ENCODE peak calls at places on chromosome 7, in five cellular contexts. E, Q, R, F and C are unnamed samples.

GRCh38 chr7:150368098-150368883 is at the start of gene REPIN1:
- DNase-seq in R (peak; percentile 79), Q (no peak), E (peak; percentile 72), F (peak; percentile 96), C (peak; percentile 63)

GRCh38 chr7:108570146-108570755 is 577 bp downstream of the DNAJB9 start:
- DNase-seq in F (peak; percentile 37), E (no peak), R (peak; percentile 40), Q (peak; percentile 68), C (peak; percentile 17)

GRCh38 chr7:119377-120163 is 72.8 kb upstream of the FAM20C start:
- DNase-seq in Q (no peak), R (no peak), F (no peak), E (no peak), C (no peak)

GRCh38 chr7:23055582-23056178 is 41.8 kb upstream of the HYCC1 start:
- DNase-seq in E (no peak), F (peak; percentile 45), Q (peak; percentile 57), R (peak; percentile 77), C (no peak)

GRCh38 chr7:134845461-134845860 is 66.0 kb downstream of the CALD1 start:
- DNase-seq in E (no peak), R (no peak), F (no peak), Q (peak; percentile 73), C (no peak)

GRCh38 chr7:50544992-50545391 is 20.2 kb downstream of the DDC start:
- DNase-seq in E (no peak), F (no peak), R (no peak), Q (no peak), C (no peak)

GRCh38 chr7:582081-582835 is 62.6 kb upstream of the PDGFA start:
- DNase-seq in E (no peak), R (no peak), F (no peak), Q (no peak), C (no peak)

GRCh38 chr7:70587739-70588138 is 544.2 kb upstream of the GALNT17 start:
- DNase-seq in R (no peak), E (no peak), Q (no peak), F (no peak), C (no peak)

GRCh38 chr7:2510909-2511768 is 8.4 kb upstream of the LFNG start:
- DNase-seq in F (no peak), R (no peak), Q (no peak), E (no peak), C (no peak)

GRCh38 chr7:44881610-44882009 is 3.7 kb downstream of the PURB start:
- DNase-seq in F (no peak), R (peak; percentile 88), E (no peak), Q (peak; percentile 43), C (no peak)

GRCh38 chr7:133669061-133669455 is 416.2 kb downstream of the EXOC4 start:
- DNase-seq in Q (no peak), F (no peak), E (no peak), R (no peak), C (no peak)

DNA sequence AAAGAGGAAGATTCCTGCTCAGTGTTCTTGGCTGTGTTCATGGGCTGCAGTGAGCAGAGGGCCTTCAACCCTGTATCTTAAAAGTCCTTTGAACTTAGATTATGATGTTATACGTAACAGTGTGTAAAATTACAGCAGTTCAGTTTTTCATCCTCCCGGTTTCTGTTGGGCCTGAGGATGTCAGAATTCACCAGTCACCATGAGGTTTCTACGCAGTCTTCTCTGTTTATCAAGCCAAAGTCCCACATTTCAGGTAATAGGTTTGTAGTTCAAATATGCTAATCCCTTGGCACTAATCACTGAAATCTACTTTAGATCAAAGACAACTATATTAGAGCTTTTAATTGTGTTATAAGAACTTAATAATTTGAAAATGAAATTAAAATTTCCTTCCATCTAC is 24.9 kb downstream of the PLEKHA8 start:
- DNase-seq in Q (no peak), E (no peak), F (no peak), R (no peak), C (no peak)
- H3K9me3 ChIP-seq in Q (no peaks in the 10 kb centered on the region), E (no peaks in the 10 kb centered on the region), F (no peaks in the 10 kb centered on the region), R (no peaks in the 10 kb centered on the region), C (no peaks in the 10 kb centered on the region)

GRCh38 chr7:157577061-157577460 is 240.3 kb downstream of the DNAJB6 start:
- DNase-seq in R (no peak), Q (no peak), E (no peak), F (no peak), C (no peak)

GRCh38 chr7:157577796-157578339 is 241.1 kb downstream of the DNAJB6 start:
- DNase-seq in F (no peak), Q (no peak), R (no peak), E (no peak), C (no peak)

GRCh38 chr7:157581740-157582139 is 244.9 kb downstream of the DNAJB6 start:
- DNase-seq in F (no peak), R (no peak), E (no peak), Q (no peak), C (no peak)

GRCh38 chr7:157579425-157579824 is 242.6 kb downstream of the DNAJB6 start:
- DNase-seq in F (no peak), E (no peak), Q (no peak), R (no peak), C (no peak)

DNA sequence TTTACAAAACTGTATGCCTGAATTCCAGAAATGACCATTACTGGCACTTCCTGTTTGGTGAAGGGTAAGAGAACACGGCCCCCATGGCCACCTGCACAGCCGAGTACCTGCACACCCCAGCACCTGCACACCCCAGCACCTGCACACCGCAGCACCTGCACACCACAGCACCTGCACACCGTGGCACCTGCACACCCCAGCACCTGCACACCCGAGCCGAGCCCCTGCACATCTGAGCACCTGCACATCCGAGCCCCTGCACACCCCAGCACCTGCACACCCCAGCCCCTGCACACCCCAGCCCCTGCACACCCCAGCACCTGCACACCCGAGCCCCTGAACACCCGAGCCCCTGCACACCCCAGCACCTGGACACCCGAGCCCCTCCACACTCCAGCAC is 243.5 kb downstream of the DNAJB6 start:
- DNase-seq in Q (no peak), R (no peak), F (no peak), E (no peak), C (no peak)
- H3K9me3 ChIP-seq in Q (peaks cover 13% of the 10 kb centered on the region), R (peaks cover 36% of the 10 kb centered on the region), F (no peaks in the 10 kb centered on the region), E (no peaks in the 10 kb centered on the region), C (no peaks in the 10 kb centered on the region)

DNA sequence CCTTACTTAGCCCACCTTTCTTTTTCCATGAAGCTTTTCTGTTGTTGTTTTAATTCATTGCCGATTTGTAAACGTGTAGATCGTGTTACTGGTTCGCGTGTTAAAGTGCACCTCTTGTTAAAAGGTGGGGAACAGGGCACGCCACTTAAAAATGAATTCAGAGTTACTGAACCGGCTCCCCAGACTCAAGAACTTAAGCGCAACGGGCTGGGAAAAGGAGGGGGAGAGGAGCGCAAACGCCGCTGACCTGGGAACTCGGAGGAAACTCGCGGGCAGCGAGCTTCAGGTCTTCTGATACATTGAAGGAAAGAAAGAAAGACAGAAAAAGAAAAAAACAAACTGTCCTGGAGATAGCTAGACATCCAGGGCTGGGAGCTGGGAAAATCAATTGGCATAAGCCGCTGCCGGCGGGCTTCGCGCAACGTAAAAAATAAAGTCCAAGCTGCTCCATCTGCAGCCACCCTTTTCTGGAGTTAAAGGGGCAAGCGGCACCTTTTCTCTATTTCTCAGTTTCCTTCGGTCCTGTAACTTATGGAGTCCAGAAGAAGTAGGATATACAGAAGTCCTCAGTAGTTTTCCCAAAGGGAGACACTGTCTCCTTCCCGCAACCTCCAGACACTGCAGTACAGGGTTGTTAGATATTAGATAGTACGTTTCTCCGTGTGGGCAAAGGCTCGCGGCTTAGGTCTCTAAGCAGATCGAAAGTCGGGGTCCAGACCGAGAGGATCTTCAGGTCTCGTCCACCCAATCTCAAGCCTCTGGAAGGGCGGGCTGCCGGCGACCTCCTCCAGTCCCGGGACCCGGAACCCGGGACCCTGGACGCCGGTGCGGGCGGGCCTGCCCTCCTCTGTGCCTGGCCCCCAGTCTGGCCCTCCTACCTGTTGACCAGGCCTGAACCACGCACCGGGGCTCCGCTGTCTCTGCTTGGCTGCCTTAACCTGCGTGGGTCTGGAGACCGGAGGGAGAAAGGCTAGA is 1.8 kb upstream of the DLX6 start:
- DNase-seq in F (no peak), E (no peak), Q (no peak), R (no peak), C (no peak)
- H3K9me3 ChIP-seq in F (no peaks in the 10 kb centered on the region), E (no peaks in the 10 kb centered on the region), Q (peaks cover 5% of the 10 kb centered on the region), R (peaks cover 3% of the 10 kb centered on the region), C (peaks cover 8% of the 10 kb centered on the region)

DNA sequence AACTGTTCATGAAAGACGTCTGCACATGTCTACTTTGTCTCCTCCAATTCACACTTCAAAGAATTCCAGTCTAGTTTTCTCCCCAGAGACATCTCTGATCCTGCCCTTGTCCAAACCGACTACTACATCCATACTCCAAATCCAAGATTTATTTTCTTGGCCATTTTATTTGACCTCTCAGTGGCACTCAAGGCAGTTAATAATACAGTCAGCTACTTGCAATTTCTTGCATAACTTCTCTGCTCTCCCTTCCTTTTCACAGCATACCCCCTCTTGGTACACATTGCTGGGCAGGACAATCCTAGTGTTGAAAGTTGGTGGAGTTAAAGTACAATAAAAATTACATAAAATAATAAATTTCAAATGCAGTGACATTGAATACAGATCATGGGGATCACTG is 170.9 kb upstream of the INHBA start:
- DNase-seq in R (no peak), Q (no peak), F (no peak), E (no peak), C (no peak)
- H3K9me3 ChIP-seq in R (no peaks in the 10 kb centered on the region), Q (no peaks in the 10 kb centered on the region), F (no peaks in the 10 kb centered on the region), E (no peaks in the 10 kb centered on the region), C (no peaks in the 10 kb centered on the region)

GRCh38 chr7:158286210-158286609 is 301.4 kb downstream of the PTPRN2 start:
- DNase-seq in R (no peak), E (no peak), Q (no peak), F (no peak), C (no peak)

GRCh38 chr7:158284121-158284520 is 303.5 kb downstream of the PTPRN2 start:
- DNase-seq in F (no peak), Q (no peak), R (no peak), E (no peak), C (no peak)

GRCh38 chr7:158285383-158285770 is 302.2 kb downstream of the PTPRN2 start:
- DNase-seq in Q (no peak), R (no peak), F (no peak), E (no peak), C (no peak)

GRCh38 chr7:158283016-158283974 is 304.3 kb downstream of the PTPRN2 start:
- DNase-seq in F (no peak), Q (no peak), E (no peak), R (no peak), C (no peak)

DNA sequence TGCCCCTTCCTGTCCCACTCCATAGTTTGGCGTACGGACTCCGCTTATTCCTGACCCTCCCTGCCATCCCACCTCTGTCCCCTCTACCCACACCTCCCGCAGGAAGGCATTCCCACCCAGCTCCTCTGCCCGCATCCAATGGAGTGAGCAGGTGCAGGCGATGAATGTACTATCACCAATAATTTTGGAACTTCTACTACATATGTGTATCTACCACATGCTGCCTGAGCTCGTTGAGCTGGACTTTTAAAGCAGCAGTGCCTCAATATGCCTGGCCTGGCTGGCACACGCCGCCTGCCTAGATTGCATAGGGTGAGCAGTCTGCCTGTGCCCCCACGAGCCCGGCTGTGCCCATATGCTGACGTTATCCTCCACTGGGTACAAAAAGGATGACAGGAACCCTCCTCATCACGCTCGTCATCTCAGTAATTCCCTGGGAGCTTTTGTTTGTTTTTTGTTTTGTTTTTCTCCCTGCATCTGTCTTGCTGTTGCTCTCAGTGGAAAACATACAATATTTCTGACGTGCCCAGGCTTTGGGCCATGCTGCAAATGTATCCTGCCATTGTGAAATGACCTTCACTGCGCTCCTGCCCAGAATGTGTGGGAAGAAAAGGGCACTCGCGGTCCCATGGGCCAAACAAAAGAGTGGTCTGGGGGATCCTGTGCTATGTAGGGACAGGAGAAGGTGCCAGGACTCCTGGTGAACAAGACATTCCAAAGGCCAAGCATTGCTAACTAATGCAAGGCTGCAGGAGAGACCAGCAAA is 302.8 kb downstream of the PTPRN2 start:
- DNase-seq in R (no peak), Q (no peak), F (no peak), E (no peak), C (no peak)
- H3K9me3 ChIP-seq in R (peaks cover 44% of the 10 kb centered on the region), Q (peaks cover 33% of the 10 kb centered on the region), F (no peaks in the 10 kb centered on the region), E (no peaks in the 10 kb centered on the region), C (no peaks in the 10 kb centered on the region)

GRCh38 chr7:157619753-157620525 is 283.1 kb downstream of the DNAJB6 start:
- DNase-seq in Q (no peak), E (no peak), F (no peak), R (no peak), C (no peak)
- H3K9me3 ChIP-seq in Q (peaks cover 35% of the 10 kb centered on the region), E (no peaks in the 10 kb centered on the region), F (no peaks in the 10 kb centered on the region), R (peaks cover 54% of the 10 kb centered on the region), C (no peaks in the 10 kb centered on the region)